ENCODE peak calls at places on chromosome X, in five cellular contexts. U is H9, R is IMR-90, L is mesenchymal stem cell, D is trophoblast cell. E is an unnamed sample.

GRCh38 chrX:134599173-134599914 is 58.9 kb downstream of the PLAC1 start:
- DNase-seq in U (no peak), D (no peak), L (peak; percentile 29), R (peak; percentile 63), E (no peak)

GRCh38 chrX:70422886-70423336 is at the start of gene GDPD2:
- DNase-seq in D (no peak), L (no peak), U (peak; percentile 85), R (no peak), E (peak; percentile 73)

GRCh38 chrX:153726286-153727107 is 1.8 kb downstream of the ABCD1 start:
- DNase-seq in D (peak; percentile 57), U (peak; percentile 82), L (peak; percentile 77), R (peak; percentile 52), E (peak; percentile 68)

GRCh38 chrX:53093177-53093655 is 726 bp upstream of the KANTR start:
- DNase-seq in D (peak; percentile 78), U (peak; percentile 85), L (peak; percentile 85), R (peak; percentile 70), E (no peak)

GRCh38 chrX:133350751-133351150 is 64.5 kb downstream of the GPC4 start:
- DNase-seq in R (no peak), L (peak; percentile 30), U (no peak), D (no peak), E (no peak)

GRCh38 chrX:107894038-107894437 is 68.4 kb downstream of the MID2 start:
- DNase-seq in U (no peak), R (peak; percentile 42), D (peak; percentile 79), L (peak; percentile 44), E (peak; percentile 11)

GRCh38 chrX:135346975-135347374 is 37.7 kb downstream of the ETDC start:
- DNase-seq in R (no peak), U (no peak), L (no peak), D (no peak), E (no peak)

GRCh38 chrX:70168238-70169188 is 8.8 kb upstream of the DGAT2L6 start:
- DNase-seq in R (peak; percentile 77), L (peak; percentile 66), D (peak; percentile 61), U (peak; percentile 48), E (no peak)

GRCh38 chrX:72247206-72247944 is 8.5 kb upstream of the ERCC6L start:
- DNase-seq in L (no peak), U (no peak), D (no peak), R (peak; percentile 27), E (no peak)

GRCh38 chrX:153830632-153831434 is 489 bp upstream of the PDZD4 start:
- DNase-seq in D (no peak), U (no peak), L (no peak), R (no peak), E (no peak)

GRCh38 chrX:19326567-19326966 is 17.2 kb upstream of the PDHA1 start:
- DNase-seq in L (no peak), D (no peak), U (no peak), R (no peak), E (no peak)

GRCh38 chrX:24026403-24026801 is 584 bp downstream of the KLHL15 start:
- DNase-seq in R (no peak), L (peak; percentile 25), U (no peak), D (peak; percentile 28), E (no peak)

GRCh38 chrX:40097101-40097491 is 662 bp downstream of the BCOR start:
- DNase-seq in R (no peak), U (no peak), D (no peak), L (peak; percentile 21), E (no peak)

GRCh38 chrX:98380556-98380955 is 1496.8 kb downstream of the RPA4 start:
- DNase-seq in U (peak; percentile 71), D (no peak), L (no peak), R (no peak), E (no peak)

GRCh38 chrX:155070975-155071693 is at the start of the genes BRCC3, CMC4 and MTCP1:
- DNase-seq in R (peak; percentile 79), U (peak; percentile 80), D (peak; percentile 83), L (peak; percentile 79), E (peak; percentile 60)

GRCh38 chrX:47321386-47321785 is 49.0 kb upstream of the ZNF157 start:
- DNase-seq in D (peak; percentile 61), U (peak; percentile 93), R (peak; percentile 43), L (peak; percentile 51), E (peak; percentile 57)

GRCh38 chrX:10634681-10635161 is 14.3 kb upstream of the MID1 start:
- DNase-seq in D (peak; percentile 81), R (peak; percentile 94), U (no peak), L (peak; percentile 83), E (no peak)

GRCh38 chrX:96700625-96701024 is 16.0 kb downstream of the DIAPH2 start:
- DNase-seq in R (no peak), D (no peak), U (no peak), L (no peak), E (no peak)

GRCh38 chrX:46758163-46758955 is 559 bp downstream of the SLC9A7 start:
- DNase-seq in R (peak; percentile 10), L (peak; percentile 11), U (peak; percentile 35), D (peak; percentile 5), E (peak; percentile 0)

GRCh38 chrX:108347800-108348199 is 90.4 kb downstream of the COL4A6 start:
- DNase-seq in D (no peak), R (no peak), L (no peak), U (peak; percentile 73), E (peak; percentile 18)

GRCh38 chrX:48540015-48540350 is 469 bp downstream of the TBC1D25 start:
- DNase-seq in D (no peak), L (peak; percentile 46), U (no peak), R (peak; percentile 14), E (peak; percentile 30)

GRCh38 chrX:1874899-1875298 is 260.0 kb downstream of the ASMT start:
- DNase-seq in U (no peak), D (no peak), R (no peak), L (no peak), E (no peak)

GRCh38 chrX:22952011-22952410 is 47.7 kb upstream of the DDX53 start:
- DNase-seq in L (peak; percentile 71), D (no peak), R (peak; percentile 51), U (no peak), E (no peak)

DNA sequence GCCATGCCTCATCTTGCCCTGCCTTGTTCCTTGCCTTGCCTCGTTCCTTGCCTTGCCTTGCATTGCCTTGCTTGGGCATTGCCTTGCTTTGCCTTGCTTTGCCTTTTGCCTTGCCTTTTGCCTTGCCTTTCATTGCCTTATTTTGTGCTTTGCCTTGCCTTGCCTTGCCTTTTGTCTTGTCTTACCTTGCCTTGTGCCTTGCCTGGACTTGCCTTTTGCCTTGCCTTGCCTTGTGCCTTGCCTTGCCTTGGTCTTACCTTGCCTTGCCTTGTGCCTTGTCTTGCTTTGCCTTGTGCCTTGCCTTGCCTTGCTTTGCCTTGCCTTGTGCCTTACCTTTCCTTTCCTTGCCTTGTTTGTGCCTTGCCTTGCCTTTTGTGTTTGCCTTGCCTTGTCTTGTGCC is 88.2 kb downstream of the TAB3 start:
- DNase-seq in R (no peak), U (no peak), L (no peak), D (no peak), E (no peak)
- H4K91ac ChIP-seq in R (no peak overlapping the region), U (no peak overlapping the region), L (no peak overlapping the region), D (no peak overlapping the region), E (peak overlapping the region; percentile 53)

DNA sequence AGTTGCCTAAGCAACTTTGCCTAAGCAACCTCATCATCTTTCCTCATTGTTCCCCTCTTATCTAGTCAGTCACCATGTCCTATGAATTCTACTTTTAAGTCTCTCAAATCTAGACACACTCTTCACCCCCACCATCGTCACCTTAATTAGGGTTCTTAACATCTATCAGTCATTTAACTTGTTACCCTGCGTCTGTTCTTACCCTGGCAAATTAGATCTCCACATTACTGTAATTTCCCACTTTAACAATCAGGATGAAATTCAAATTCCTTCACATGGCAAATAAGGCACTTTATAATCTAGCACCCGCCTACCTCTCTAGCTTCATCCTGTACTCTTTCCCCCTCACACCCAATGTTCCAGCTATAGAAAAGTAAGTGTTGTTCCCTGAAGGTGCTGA is 221.2 kb downstream of the GRIA3 start:
- DNase-seq in R (no peak), U (no peak), L (no peak), D (no peak), E (no peak)
- H3K79me1 ChIP-seq in R (no peaks in the 10 kb centered on the region), U (no peaks in the 10 kb centered on the region), L (no peaks in the 10 kb centered on the region), D (no peaks in the 10 kb centered on the region), E (no peaks in the 10 kb centered on the region)

DNA sequence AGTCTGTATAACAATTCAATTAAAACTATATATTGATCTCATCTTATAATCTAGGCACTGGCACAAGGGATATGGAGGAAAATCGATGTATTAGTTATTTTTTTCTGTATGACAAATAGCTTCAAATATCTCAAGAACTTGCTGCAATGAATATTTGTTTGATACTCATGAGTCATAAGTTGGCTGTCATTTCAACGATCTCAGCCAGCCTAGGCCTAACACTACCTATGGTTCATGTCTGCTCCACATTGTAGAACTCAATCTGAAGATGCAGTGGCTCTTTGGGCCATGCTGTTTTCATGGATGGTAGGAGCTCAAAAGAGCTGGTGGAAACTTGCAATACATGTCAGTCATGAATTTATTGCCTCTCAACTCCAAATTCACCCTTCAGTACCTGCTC is 44.7 kb downstream of the MAGEB17 start:
- DNase-seq in R (peak; percentile 33), L (peak; percentile 5), D (no peak), U (no peak), E (no peak)
- H4K91ac ChIP-seq in R (no peak overlapping the region), L (no peak overlapping the region), D (no peak overlapping the region), U (no peak overlapping the region), E (no peak overlapping the region)

DNA sequence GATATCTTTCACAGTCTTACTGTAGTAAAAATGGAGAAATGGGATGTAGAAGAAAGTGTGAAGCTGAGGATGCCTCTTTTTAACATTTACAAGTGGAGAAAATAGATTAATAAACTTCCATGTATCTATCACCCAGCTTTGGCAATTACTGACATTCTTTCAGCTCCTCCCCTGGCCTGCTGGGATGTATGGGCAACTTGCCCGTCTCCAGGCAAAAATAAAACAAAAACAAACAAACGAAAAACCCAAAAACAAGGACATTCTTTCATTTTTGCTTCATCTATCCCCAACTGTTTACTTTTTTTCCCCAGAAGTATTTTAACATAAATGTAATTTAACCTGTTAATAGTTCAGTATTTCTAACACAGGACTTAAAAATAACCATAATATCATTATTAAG is 11.1 kb upstream of the GPR34 start:
- DNase-seq in D (peak; percentile 10), U (no peak), R (no peak), L (no peak), E (no peak)
- H3K79me1 ChIP-seq in D (no peaks in the 10 kb centered on the region), U (no peaks in the 10 kb centered on the region), R (no peaks in the 10 kb centered on the region), L (no peaks in the 10 kb centered on the region), E (no peaks in the 10 kb centered on the region)

DNA sequence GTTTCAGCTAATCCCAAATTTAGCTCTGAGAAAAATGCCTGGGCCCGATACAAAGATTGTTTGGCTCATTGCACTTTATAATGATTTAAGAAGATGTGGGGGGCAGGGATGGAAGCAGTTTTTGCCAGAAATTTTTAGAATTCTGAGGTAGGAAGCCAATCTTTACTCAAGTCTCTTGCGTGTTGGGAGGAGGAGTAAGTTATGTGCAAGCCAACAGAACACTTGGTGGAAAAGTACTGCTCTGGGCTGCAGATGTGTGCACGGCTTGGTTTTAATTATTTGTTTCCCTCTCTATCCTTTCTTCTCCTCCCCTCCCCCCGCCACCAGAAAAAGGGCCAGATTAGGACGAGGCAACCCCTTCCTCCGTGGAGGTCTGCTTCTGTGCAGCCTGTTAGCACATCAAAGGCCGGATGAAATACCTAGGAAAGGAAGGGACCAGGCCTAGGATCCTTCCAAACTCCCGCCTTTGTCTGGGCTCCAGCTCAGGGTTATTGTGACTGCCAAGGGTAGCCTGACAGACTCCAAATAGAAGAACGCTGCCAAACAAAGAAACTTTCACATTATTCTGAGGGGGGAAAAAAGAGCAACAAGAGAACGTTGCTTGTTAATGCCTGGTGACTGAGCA is 1.0 kb upstream of the PGRMC1 start:
- DNase-seq in U (peak; percentile 46), R (no peak), L (no peak), D (no peak), E (no peak)
- H4K91ac ChIP-seq in U (no peak overlapping the region), R (no peak overlapping the region), L (no peak overlapping the region), D (no peak overlapping the region), E (no peak overlapping the region)